ENCODE peak calls at places on chromosome 22, in seven cellular contexts. One of them, this sample, is unnamed. For H3K27me3, the result is how much of the 10 kb centered on the place peaks cover.

GRCh38 chr22:38477515-38477914 is 9.6 kb downstream of the KDELR3 start:
- ATAC-seq in CD4-positive, CD25-positive, alpha-beta regulatory T cell: no peak
- ATAC-seq in body of pancreas: no peak
- ATAC-seq in CD8-positive, alpha-beta T cell: no peak
- ATAC-seq in left lung: no peak
- ATAC-seq in lower lobe of right lung: no peak
- ATAC-seq in GM12878: peak
- ATAC-seq in this sample: no peak

GRCh38 chr22:41939981-41940852 is 6.7 kb downstream of the CENPM start:
- ATAC-seq in GM12878: peak
- ATAC-seq in CD8-positive, alpha-beta T cell: peak
- ATAC-seq in lower lobe of right lung: peak
- ATAC-seq in CD4-positive, CD25-positive, alpha-beta regulatory T cell: peak
- ATAC-seq in left lung: no peak
- ATAC-seq in body of pancreas: no peak
- ATAC-seq in this sample: no peak

GRCh38 chr22:24944224-24944937 is 2.1 kb downstream of the LHFPL7 start:
- ATAC-seq in body of pancreas: no peak
- ATAC-seq in left lung: no peak
- ATAC-seq in CD8-positive, alpha-beta T cell: no peak
- ATAC-seq in CD4-positive, CD25-positive, alpha-beta regulatory T cell: no peak
- ATAC-seq in GM12878: no peak
- ATAC-seq in lower lobe of right lung: no peak
- ATAC-seq in this sample: no peak

GRCh38 chr22:39437836-39438704 is 18.7 kb upstream of the MGAT3 start:
- ATAC-seq in CD4-positive, CD25-positive, alpha-beta regulatory T cell: no peak
- ATAC-seq in lower lobe of right lung: no peak
- ATAC-seq in CD8-positive, alpha-beta T cell: no peak
- ATAC-seq in body of pancreas: no peak
- ATAC-seq in GM12878: peak
- ATAC-seq in left lung: peak
- ATAC-seq in this sample: peak

GRCh38 chr22:25572708-25573161 is 8.3 kb downstream of the GRK3 start:
- ATAC-seq in left lung: no peak
- ATAC-seq in CD8-positive, alpha-beta T cell: no peak
- ATAC-seq in lower lobe of right lung: no peak
- ATAC-seq in body of pancreas: no peak
- ATAC-seq in GM12878: peak
- ATAC-seq in CD4-positive, CD25-positive, alpha-beta regulatory T cell: no peak
- ATAC-seq in this sample: no peak

GRCh38 chr22:30223303-30223702 is 23.3 kb downstream of the LIF start:
- ATAC-seq in CD8-positive, alpha-beta T cell: no peak
- ATAC-seq in lower lobe of right lung: no peak
- ATAC-seq in GM12878: no peak
- ATAC-seq in body of pancreas: no peak
- ATAC-seq in CD4-positive, CD25-positive, alpha-beta regulatory T cell: no peak
- ATAC-seq in left lung: no peak
- ATAC-seq in this sample: no peak

GRCh38 chr22:32204856-32205722 is at the start of gene RFPL2:
- ATAC-seq in body of pancreas: no peak
- ATAC-seq in lower lobe of right lung: peak
- ATAC-seq in CD4-positive, CD25-positive, alpha-beta regulatory T cell: peak
- ATAC-seq in GM12878: peak
- ATAC-seq in CD8-positive, alpha-beta T cell: peak
- ATAC-seq in left lung: peak
- ATAC-seq in this sample: no peak

GRCh38 chr22:19940536-19941364 is 822 bp upstream of the COMT start:
- ATAC-seq in CD8-positive, alpha-beta T cell: no peak
- ATAC-seq in GM12878: peak
- ATAC-seq in left lung: no peak
- ATAC-seq in body of pancreas: no peak
- ATAC-seq in lower lobe of right lung: no peak
- ATAC-seq in CD4-positive, CD25-positive, alpha-beta regulatory T cell: peak
- ATAC-seq in this sample: no peak

GRCh38 chr22:25402501-25403283 is 161.8 kb upstream of the GRK3 start:
- ATAC-seq in CD8-positive, alpha-beta T cell: no peak
- ATAC-seq in CD4-positive, CD25-positive, alpha-beta regulatory T cell: no peak
- ATAC-seq in lower lobe of right lung: peak
- ATAC-seq in GM12878: peak
- ATAC-seq in body of pancreas: peak
- ATAC-seq in left lung: peak
- ATAC-seq in this sample: no peak

GRCh38 chr22:19132693-19133400 is 1.7 kb downstream of the TSSK2 start:
- ATAC-seq in left lung: no peak
- ATAC-seq in CD8-positive, alpha-beta T cell: no peak
- ATAC-seq in GM12878: no peak
- ATAC-seq in CD4-positive, CD25-positive, alpha-beta regulatory T cell: no peak
- ATAC-seq in body of pancreas: no peak
- ATAC-seq in lower lobe of right lung: no peak
- ATAC-seq in this sample: no peak

GRCh38 chr22:26409705-26410376 is 19.2 kb upstream of the ASPHD2 start:
- ATAC-seq in CD4-positive, CD25-positive, alpha-beta regulatory T cell: no peak
- ATAC-seq in CD8-positive, alpha-beta T cell: no peak
- ATAC-seq in body of pancreas: no peak
- ATAC-seq in GM12878: no peak
- ATAC-seq in left lung: no peak
- ATAC-seq in lower lobe of right lung: no peak
- ATAC-seq in this sample: no peak

GRCh38 chr22:35749808-35750207 is 32.1 kb downstream of the APOL5 start:
- ATAC-seq in left lung: no peak
- ATAC-seq in GM12878: peak
- ATAC-seq in body of pancreas: no peak
- ATAC-seq in CD4-positive, CD25-positive, alpha-beta regulatory T cell: no peak
- ATAC-seq in lower lobe of right lung: no peak
- ATAC-seq in CD8-positive, alpha-beta T cell: no peak
- ATAC-seq in this sample: no peak

GRCh38 chr22:39300198-39300830 is 19.1 kb downstream of the RPL3 start:
- ATAC-seq in body of pancreas: no peak
- ATAC-seq in lower lobe of right lung: peak
- ATAC-seq in GM12878: peak
- ATAC-seq in CD8-positive, alpha-beta T cell: no peak
- ATAC-seq in left lung: peak
- ATAC-seq in CD4-positive, CD25-positive, alpha-beta regulatory T cell: no peak
- ATAC-seq in this sample: peak

GRCh38 chr22:20128902-20129746 is 2.5 kb upstream of the ZDHHC8 start:
- ATAC-seq in CD4-positive, CD25-positive, alpha-beta regulatory T cell: peak
- ATAC-seq in left lung: no peak
- ATAC-seq in GM12878: peak
- ATAC-seq in CD8-positive, alpha-beta T cell: peak
- ATAC-seq in body of pancreas: no peak
- ATAC-seq in lower lobe of right lung: no peak
- ATAC-seq in this sample: no peak

GRCh38 chr22:48897638-48897954 is 930.1 kb downstream of the BRD1 start:
- ATAC-seq in lower lobe of right lung: no peak
- ATAC-seq in GM12878: no peak
- ATAC-seq in body of pancreas: no peak
- ATAC-seq in CD4-positive, CD25-positive, alpha-beta regulatory T cell: no peak
- ATAC-seq in CD8-positive, alpha-beta T cell: no peak
- ATAC-seq in left lung: no peak
- ATAC-seq in this sample: no peak

GRCh38 chr22:48895341-48895740 is 932.3 kb downstream of the BRD1 start:
- ATAC-seq in left lung: no peak
- ATAC-seq in CD4-positive, CD25-positive, alpha-beta regulatory T cell: no peak
- ATAC-seq in GM12878: no peak
- ATAC-seq in CD8-positive, alpha-beta T cell: no peak
- ATAC-seq in lower lobe of right lung: no peak
- ATAC-seq in body of pancreas: no peak
- ATAC-seq in this sample: no peak

GRCh38 chr22:48894804-48895250 is 932.8 kb downstream of the BRD1 start:
- ATAC-seq in lower lobe of right lung: no peak
- ATAC-seq in CD4-positive, CD25-positive, alpha-beta regulatory T cell: no peak
- ATAC-seq in body of pancreas: no peak
- ATAC-seq in GM12878: no peak
- ATAC-seq in CD8-positive, alpha-beta T cell: no peak
- ATAC-seq in left lung: no peak
- ATAC-seq in this sample: no peak

GRCh38 chr22:48896766-48897637 is 930.7 kb downstream of the BRD1 start:
- ATAC-seq in body of pancreas: no peak
- ATAC-seq in lower lobe of right lung: no peak
- ATAC-seq in GM12878: no peak
- ATAC-seq in CD4-positive, CD25-positive, alpha-beta regulatory T cell: no peak
- ATAC-seq in CD8-positive, alpha-beta T cell: no peak
- ATAC-seq in left lung: no peak
- ATAC-seq in this sample: no peak

DNA sequence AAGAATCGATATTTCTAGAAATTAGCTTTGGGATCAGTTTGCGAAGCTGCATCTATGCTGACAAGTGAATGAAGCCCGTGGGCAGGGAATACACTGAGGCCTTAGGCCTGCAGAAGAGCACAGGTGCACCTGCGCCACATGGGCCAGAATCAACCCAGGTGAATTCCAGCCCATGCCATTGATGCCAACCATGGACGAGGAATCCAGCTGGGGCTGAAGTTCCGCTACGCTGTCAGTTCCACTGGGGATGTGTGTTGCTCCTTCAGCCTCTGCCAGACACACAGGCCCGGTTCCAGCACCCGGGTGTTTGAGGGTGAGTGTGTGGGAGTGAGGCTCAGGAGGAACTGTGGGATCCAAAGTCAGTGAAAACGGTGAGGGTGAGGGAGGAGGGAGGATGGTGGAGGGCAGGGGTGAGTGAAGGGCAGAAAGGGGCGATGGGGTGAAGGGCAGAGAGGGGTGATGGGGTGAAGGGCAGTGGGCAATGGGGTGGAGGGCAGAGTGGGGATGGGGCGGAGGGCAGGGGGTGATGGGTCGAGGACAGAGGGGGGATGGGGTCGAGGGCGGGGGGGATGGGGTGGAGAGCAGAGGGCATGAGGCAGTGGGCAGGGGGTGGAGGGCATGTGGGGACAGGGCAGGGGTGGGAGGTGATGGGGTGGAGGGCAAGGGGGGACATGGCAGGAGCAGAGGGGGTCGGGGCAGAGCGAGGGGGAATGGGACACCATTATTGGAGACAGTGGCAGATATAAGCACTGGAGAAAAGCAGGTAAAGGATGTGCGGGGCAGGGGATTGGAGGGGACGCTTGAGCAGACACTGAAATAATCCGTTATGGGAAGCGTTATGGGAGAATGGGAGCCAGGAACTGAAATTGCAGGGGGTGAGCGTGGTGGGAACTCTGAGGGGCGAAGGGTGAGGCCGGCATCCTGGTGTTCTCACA is 931.6 kb downstream of the BRD1 start:
- ATAC-seq in CD8-positive, alpha-beta T cell: no peak
- ATAC-seq in left lung: no peak
- ATAC-seq in GM12878: no peak
- ATAC-seq in body of pancreas: no peak
- ATAC-seq in CD4-positive, CD25-positive, alpha-beta regulatory T cell: no peak
- ATAC-seq in lower lobe of right lung: no peak
- ATAC-seq in this sample: no peak
- H3K27me3 ChIP-seq in CD8-positive, alpha-beta T cell: under half
- H3K27me3 ChIP-seq in left lung: under half
- H3K27me3 ChIP-seq in GM12878: under half
- H3K27me3 ChIP-seq in body of pancreas: under half
- H3K27me3 ChIP-seq in CD4-positive, CD25-positive, alpha-beta regulatory T cell: under half
- H3K27me3 ChIP-seq in lower lobe of right lung: under half
- H3K27me3 ChIP-seq in this sample: under half

DNA sequence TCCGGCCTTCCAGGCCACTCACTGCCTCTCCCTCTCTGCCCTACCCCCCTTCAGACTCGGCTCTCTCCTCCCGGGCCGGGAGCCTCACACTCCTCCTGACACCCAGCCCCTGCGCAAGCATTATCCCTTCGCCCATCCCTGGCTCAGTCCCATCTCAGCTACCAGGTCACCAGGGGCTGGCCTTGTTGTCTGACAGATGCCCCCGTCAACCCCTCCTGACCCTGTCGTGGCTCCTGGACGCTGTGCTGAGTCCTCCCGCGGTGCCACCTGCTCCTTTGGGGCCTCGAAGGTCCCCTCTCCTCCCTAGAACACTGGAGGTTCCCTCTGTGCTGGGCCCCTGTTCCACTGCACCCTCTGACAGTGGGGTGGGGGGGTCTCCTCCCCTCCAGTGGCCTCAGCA is 32.9 kb downstream of the TRMU start:
- ATAC-seq in body of pancreas: no peak
- ATAC-seq in CD4-positive, CD25-positive, alpha-beta regulatory T cell: no peak
- ATAC-seq in GM12878: no peak
- ATAC-seq in left lung: no peak
- ATAC-seq in CD8-positive, alpha-beta T cell: no peak
- ATAC-seq in lower lobe of right lung: no peak
- ATAC-seq in this sample: no peak
- H3K27me3 ChIP-seq in body of pancreas: under half
- H3K27me3 ChIP-seq in CD4-positive, CD25-positive, alpha-beta regulatory T cell: under half
- H3K27me3 ChIP-seq in GM12878: under half
- H3K27me3 ChIP-seq in left lung: under half
- H3K27me3 ChIP-seq in CD8-positive, alpha-beta T cell: under half
- H3K27me3 ChIP-seq in lower lobe of right lung: under half
- H3K27me3 ChIP-seq in this sample: under half

GRCh38 chr22:37280718-37281117 is 1.6 kb upstream of the CYTH4 start:
- ATAC-seq in GM12878: no peak
- ATAC-seq in CD4-positive, CD25-positive, alpha-beta regulatory T cell: no peak
- ATAC-seq in body of pancreas: no peak
- ATAC-seq in left lung: no peak
- ATAC-seq in lower lobe of right lung: no peak
- ATAC-seq in CD8-positive, alpha-beta T cell: no peak
- ATAC-seq in this sample: no peak
- H3K27me3 ChIP-seq in GM12878: under half
- H3K27me3 ChIP-seq in CD4-positive, CD25-positive, alpha-beta regulatory T cell: under half
- H3K27me3 ChIP-seq in body of pancreas: under half
- H3K27me3 ChIP-seq in left lung: under half
- H3K27me3 ChIP-seq in lower lobe of right lung: under half
- H3K27me3 ChIP-seq in CD8-positive, alpha-beta T cell: under half
- H3K27me3 ChIP-seq in this sample: half or more

DNA sequence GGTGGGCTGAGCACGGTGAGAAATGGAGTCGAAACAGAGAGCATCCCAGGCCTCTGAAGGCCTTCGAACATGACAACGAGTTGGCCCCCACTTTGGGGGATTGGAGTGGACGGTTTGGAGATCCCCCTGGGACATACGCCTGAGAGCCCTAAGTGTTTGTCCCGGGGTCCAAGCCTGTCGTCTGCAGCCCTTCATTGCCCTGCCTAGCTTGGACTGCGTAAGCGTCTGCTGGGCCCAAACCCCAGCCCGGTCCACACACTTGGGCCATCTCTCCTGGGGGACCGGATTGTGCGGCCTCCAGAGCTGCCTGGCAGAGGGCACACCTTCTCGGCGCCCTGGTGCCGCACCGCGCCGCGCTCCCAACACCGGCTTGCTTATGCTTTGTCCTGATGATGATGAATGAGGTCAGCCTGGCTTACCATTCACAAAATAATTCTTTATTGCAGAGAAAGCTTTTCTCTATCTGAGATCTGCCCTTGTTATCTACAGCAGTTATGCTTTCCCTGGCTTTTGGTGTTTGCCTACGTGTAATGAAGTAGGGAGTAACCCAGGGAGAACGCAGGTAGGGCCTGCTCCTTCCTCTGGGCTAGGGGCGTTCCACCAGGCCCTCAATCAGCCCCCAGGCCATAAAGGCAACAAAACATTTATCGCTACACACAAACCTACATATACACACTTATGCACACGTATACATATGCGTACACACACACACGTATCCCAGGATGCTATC is 85.9 kb upstream of the PPARA start:
- ATAC-seq in lower lobe of right lung: peak
- ATAC-seq in left lung: no peak
- ATAC-seq in body of pancreas: peak
- ATAC-seq in CD8-positive, alpha-beta T cell: no peak
- ATAC-seq in GM12878: no peak
- ATAC-seq in CD4-positive, CD25-positive, alpha-beta regulatory T cell: no peak
- ATAC-seq in this sample: peak
- H3K27me3 ChIP-seq in lower lobe of right lung: under half
- H3K27me3 ChIP-seq in left lung: under half
- H3K27me3 ChIP-seq in body of pancreas: under half
- H3K27me3 ChIP-seq in CD8-positive, alpha-beta T cell: under half
- H3K27me3 ChIP-seq in GM12878: under half
- H3K27me3 ChIP-seq in CD4-positive, CD25-positive, alpha-beta regulatory T cell: under half
- H3K27me3 ChIP-seq in this sample: under half